ENCODE peak calls at places on chromosomes 13 and 19, in six cellular contexts. E is NCI-H460; O is T-helper 1 cell; X is A549; Y is activated CD4-positive, alpha-beta T cell treated with anti-CD3 and anti-CD28 coated beads for 1 hour; L is foreskin fibroblast. T is an unnamed sample.

GRCh38 chr19:44661904-44662303 is 9.4 kb upstream of the CEACAM19 start:
- DNase-seq in E (no peak), O (no peak), X (no peak), Y (no peak), L (no peak), T (no peak)

GRCh38 chr13:39394811-39395685 is 207.9 kb downstream of the LHFPL6 start:
- DNase-seq in E (no peak), O (no peak), X (no peak), Y (no peak), L (no peak), T (no peak)

GRCh38 chr19:50319156-50319555 is 10.0 kb downstream of the KCNC3 start:
- DNase-seq in E (no peak), O (no peak), X (no peak), Y (no peak), L (no peak), T (no peak)

GRCh38 chr13:113584870-113585671 is 518 bp downstream of the TFDP1 start:
- DNase-seq in E (no peak), O (no peak), X (peak; percentile 9), Y (peak; percentile 7), L (peak; percentile 29), T (no peak)

GRCh38 chr13:107301724-107302374 is 733.9 kb upstream of the ARGLU1 start:
- DNase-seq in E (peak; percentile 28), O (no peak), X (no peak), Y (no peak), L (no peak), T (peak; percentile 35)

GRCh38 chr13:108146642-108147041 is 68.7 kb downstream of the LIG4 start:
- DNase-seq in E (no peak), O (no peak), X (no peak), Y (no peak), L (no peak), T (no peak)

GRCh38 chr19:46755077-46755852 is 9.0 kb upstream of the STRN4 start:
- DNase-seq in E (no peak), O (no peak), X (no peak), Y (no peak), L (peak; percentile 68), T (no peak)

GRCh38 chr13:45339867-45340266 is 1.1 kb downstream of the TPT1 start:
- DNase-seq in E (no peak), O (no peak), X (no peak), Y (no peak), L (no peak), T (no peak)

GRCh38 chr19:38670921-38671398 is 23.5 kb downstream of the ACTN4 start:
- DNase-seq in E (no peak), O (no peak), X (peak; percentile 61), Y (no peak), L (no peak), T (peak; percentile 59)

T was measured in renal cortical epithelial cell.